ENCODE peak calls at places on chromosomes 1 and 21, in six cellular contexts. A, Y, V, F, T and R are unnamed samples.

GRCh38 chr1:237562247-237562823 is 328.4 kb downstream of the ZP4 start:
- DNase-seq in A (peak), Y (no peak), V (peak), F (peak), T (peak), R (no peak)

GRCh38 chr21:14438204-14438603 is 55.3 kb upstream of the HSPA13 start:
- DNase-seq in A (no peak), Y (no peak), V (no peak), F (no peak), T (no peak), R (no peak)

GRCh38 chr1:193937308-193937707 is 750.9 kb upstream of the B3GALT2 start:
- DNase-seq in A (no peak), Y (no peak), V (no peak), F (no peak), T (no peak), R (no peak)

GRCh38 chr1:8370928-8371327 is 53.0 kb downstream of the SLC45A1 start:
- DNase-seq in A (no peak), Y (no peak), V (no peak), F (no peak), T (no peak), R (no peak)

GRCh38 chr1:111968511-111968910 is 21.0 kb downstream of the KCND3 start:
- DNase-seq in A (no peak), Y (no peak), V (no peak), F (no peak), T (no peak), R (no peak)

GRCh38 chr1:29801003-29801402 is 564.7 kb downstream of the PTPRU start:
- DNase-seq in A (no peak), Y (no peak), V (no peak), F (no peak), T (no peak), R (no peak)

GRCh38 chr1:168484083-168484482 is 59.7 kb downstream of the XCL2 start:
- DNase-seq in A (no peak), Y (no peak), V (no peak), F (no peak), T (no peak), R (no peak)

GRCh38 chr1:58799650-58800049 is 15.8 kb upstream of the JUN start:
- DNase-seq in A (no peak), Y (no peak), V (no peak), F (no peak), T (no peak), R (no peak)

GRCh38 chr1:60828944-60829343 is 253.4 kb upstream of the NFIA start:
- DNase-seq in A (no peak), Y (no peak), V (no peak), F (peak), T (no peak), R (no peak)

GRCh38 chr1:103960045-103960444 is 210.3 kb downstream of the AMY1C start:
- DNase-seq in A (no peak), Y (no peak), V (no peak), F (no peak), T (no peak), R (no peak)

GRCh38 chr1:226100436-226101347 is 38.2 kb downstream of the H3-3A start:
- DNase-seq in A (no peak), Y (no peak), V (peak), F (no peak), T (peak), R (peak)

GRCh38 chr21:42234464-42235241 is 15.7 kb downstream of the ABCG1 start:
- DNase-seq in A (no peak), Y (no peak), V (peak), F (peak), T (peak), R (peak)

GRCh38 chr1:148263906-148264255 is 111.8 kb upstream of the NBPF11 start:
- DNase-seq in A (no peak), Y (no peak), V (no peak), F (no peak), T (no peak), R (no peak)

GRCh38 chr1:63674238-63674864 is 81.1 kb downstream of the PGM1 start:
- DNase-seq in A (no peak), Y (peak), V (no peak), F (peak), T (peak), R (no peak)

GRCh38 chr1:66752000-66752592 is at the start of gene DYNLT5:
- DNase-seq in A (no peak), Y (no peak), V (no peak), F (no peak), T (no peak), R (no peak)

GRCh38 chr1:207941664-207942063 is 30.7 kb upstream of the CD34 start:
- DNase-seq in A (no peak), Y (no peak), V (no peak), F (no peak), T (peak), R (no peak)

GRCh38 chr1:115222616-115223402 is 115.2 kb downstream of the NGF start:
- DNase-seq in A (no peak), Y (no peak), V (no peak), F (no peak), T (no peak), R (no peak)

GRCh38 chr1:12595839-12596821 is 21.9 kb downstream of the DHRS3 start:
- DNase-seq in A (no peak), Y (no peak), V (no peak), F (no peak), T (no peak), R (no peak)

DNA sequence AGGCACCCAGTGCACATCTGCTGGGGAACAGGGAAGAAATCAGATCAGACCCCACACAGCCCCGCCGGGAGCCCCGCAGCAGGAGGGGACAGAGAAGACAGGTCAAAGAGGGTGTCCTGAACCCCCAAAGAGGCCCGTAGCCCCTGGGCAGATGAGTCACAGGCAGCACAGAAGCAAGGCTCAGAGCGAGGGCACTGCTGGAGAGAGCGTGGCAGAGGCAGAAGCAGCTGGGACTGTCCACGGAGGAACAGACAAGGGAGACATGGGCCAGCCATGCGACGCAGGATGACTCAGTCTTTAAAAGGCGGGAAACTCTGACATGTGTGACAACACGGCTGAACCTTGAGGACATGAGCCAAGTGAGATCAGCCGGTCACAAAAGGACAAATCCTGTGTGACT is 14.5 kb upstream of the PRDM16 start:
- DNase-seq in A (no peak), Y (no peak), V (no peak), F (no peak), T (no peak), R (no peak)
- TF ChIP-seq TAF1 in A (no peak), Y (no peak), V (no peak), F (no peak), T (no peak), R (no peak)

GRCh38 chr21:44959376-44960091 is 19.7 kb downstream of the SLX9 start:
- DNase-seq in A (no peak), Y (no peak), V (no peak), F (no peak), T (no peak), R (no peak)

GRCh38 chr21:44957901-44958451 is 18.1 kb downstream of the SLX9 start:
- DNase-seq in A (no peak), Y (no peak), V (no peak), F (no peak), T (no peak), R (no peak)

GRCh38 chr21:44960141-44961092 is 20.6 kb downstream of the SLX9 start:
- DNase-seq in A (no peak), Y (no peak), V (no peak), F (no peak), T (no peak), R (no peak)

GRCh38 chr21:44957047-44957831 is 17.4 kb downstream of the SLX9 start:
- DNase-seq in A (no peak), Y (no peak), V (no peak), F (no peak), T (no peak), R (no peak)

GRCh38 chr21:44958471-44959191 is 18.8 kb downstream of the SLX9 start:
- DNase-seq in A (no peak), Y (no peak), V (no peak), F (no peak), T (no peak), R (no peak)
- TF ChIP-seq POLR2AphosphoS5 in A (no peak), Y (no peak), V (no peak), F (no peak), T (no peak), R (no peak)

GRCh38 chr1:32817159-32817814 is at the start of the genes S100PBP and YARS1:
- DNase-seq in A (peak), Y (peak), V (peak), F (peak), T (peak), R (peak)
- TF ChIP-seq POLR2A in A (peak), Y (no peak), V (peak), F (peak), T (peak), R (peak)

GRCh38 chr1:85325920-85326319 is 49.5 kb upstream of the BCL10 start:
- DNase-seq in A (no peak), Y (no peak), V (no peak), F (peak), T (no peak), R (no peak)

GRCh38 chr1:85326381-85326780 is 49.9 kb upstream of the BCL10 start:
- DNase-seq in A (no peak), Y (no peak), V (no peak), F (no peak), T (no peak), R (no peak)

GRCh38 chr1:85326851-85327250 is 50.4 kb upstream of the BCL10 start:
- DNase-seq in A (no peak), Y (no peak), V (no peak), F (no peak), T (no peak), R (no peak)

GRCh38 chr1:85328713-85329376 is 52.4 kb upstream of the BCL10 start:
- DNase-seq in A (no peak), Y (no peak), V (no peak), F (peak), T (no peak), R (no peak)

DNA sequence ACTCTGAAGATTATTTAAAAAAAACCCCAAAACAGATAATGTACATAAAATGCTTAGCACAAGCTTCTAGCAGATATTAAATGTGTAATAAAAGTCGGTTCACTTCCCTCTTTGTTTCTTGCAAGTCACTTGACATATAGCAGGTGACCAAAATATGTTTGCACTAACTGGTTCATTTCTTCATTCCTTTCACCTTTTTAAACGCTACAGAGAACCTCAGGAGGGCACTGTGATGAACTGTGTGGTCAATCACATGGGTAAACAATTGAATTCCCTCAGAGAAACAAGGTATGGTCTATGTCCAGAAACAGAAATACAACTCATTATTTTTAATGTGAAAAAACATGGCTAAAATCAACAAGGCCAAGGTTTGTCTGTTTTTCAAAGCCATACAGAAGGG is 51.3 kb upstream of the BCL10 start:
- DNase-seq in A (no peak), Y (no peak), V (no peak), F (peak), T (no peak), R (no peak)
- TF ChIP-seq TAF1 in A (no peak), Y (no peak), V (no peak), F (no peak), T (no peak), R (no peak)

GRCh38 chr1:220879090-220879508 is at the start of gene HLX:
- DNase-seq in A (no peak), Y (no peak), V (peak), F (no peak), T (peak), R (peak)
- TF ChIP-seq POLR2AphosphoS5 in A (no peak), Y (no peak), V (no peak), F (no peak), T (no peak), R (no peak)

GRCh38 chr1:153567621-153568366 is 2.1 kb upstream of the S100A2 start:
- DNase-seq in A (no peak), Y (no peak), V (no peak), F (peak), T (no peak), R (no peak)

GRCh38 chr1:153570874-153571273 is 5.2 kb upstream of the S100A2 start:
- DNase-seq in A (no peak), Y (no peak), V (no peak), F (no peak), T (no peak), R (no peak)

GRCh38 chr1:153569465-153569864 is 3.8 kb upstream of the S100A2 start:
- DNase-seq in A (no peak), Y (no peak), V (no peak), F (no peak), T (no peak), R (no peak)

GRCh38 chr1:153566414-153567371 is 1.0 kb upstream of the S100A2 start:
- DNase-seq in A (peak), Y (peak), V (peak), F (peak), T (peak), R (no peak)

GRCh38 chr1:153568367-153569099 is 2.9 kb upstream of the S100A2 start:
- DNase-seq in A (peak), Y (peak), V (peak), F (peak), T (peak), R (peak)
- TF ChIP-seq POLR2A in A (no peak), Y (peak), V (no peak), F (no peak), T (no peak), R (no peak)

GRCh38 chr1:45205910-45206721 is at the start of gene ZSWIM5:
- DNase-seq in A (no peak), Y (no peak), V (peak), F (peak), T (peak), R (peak)

GRCh38 chr1:45200435-45200834 is 6.0 kb downstream of the ZSWIM5 start:
- DNase-seq in A (no peak), Y (no peak), V (no peak), F (no peak), T (no peak), R (no peak)

GRCh38 chr1:45200906-45201500 is 5.4 kb downstream of the ZSWIM5 start:
- DNase-seq in A (no peak), Y (no peak), V (no peak), F (peak), T (no peak), R (no peak)

GRCh38 chr1:45206808-45207624 is 611 bp upstream of the ZSWIM5 start:
- DNase-seq in A (no peak), Y (no peak), V (no peak), F (no peak), T (no peak), R (no peak)

GRCh38 chr1:45205000-45205909 is 1.1 kb downstream of the ZSWIM5 start:
- DNase-seq in A (no peak), Y (no peak), V (no peak), F (peak), T (peak), R (no peak)
- TF ChIP-seq TAF1 in A (no peak), Y (no peak), V (no peak), F (no peak), T (no peak), R (no peak)

GRCh38 chr1:16134906-16135305 is 21.0 kb downstream of the EPHA2 start:
- DNase-seq in A (no peak), Y (no peak), V (no peak), F (no peak), T (no peak), R (no peak)
- TF ChIP-seq POLR2AphosphoS5 in A (no peak), Y (no peak), V (no peak), F (no peak), T (no peak), R (no peak)

GRCh38 chr1:33257388-33257758 is 1.1 kb downstream of the ZNF362 start:
- DNase-seq in A (no peak), Y (no peak), V (no peak), F (no peak), T (no peak), R (no peak)

GRCh38 chr1:33255347-33256311 is 663 bp upstream of the ZNF362 start:
- DNase-seq in A (peak), Y (peak), V (peak), F (peak), T (no peak), R (peak)

GRCh38 chr1:33257759-33258712 is 1.7 kb downstream of the ZNF362 start:
- DNase-seq in A (no peak), Y (no peak), V (no peak), F (peak), T (no peak), R (no peak)

GRCh38 chr1:33256335-33256700 is at the start of gene ZNF362:
- DNase-seq in A (no peak), Y (no peak), V (peak), F (no peak), T (peak), R (peak)

DNA sequence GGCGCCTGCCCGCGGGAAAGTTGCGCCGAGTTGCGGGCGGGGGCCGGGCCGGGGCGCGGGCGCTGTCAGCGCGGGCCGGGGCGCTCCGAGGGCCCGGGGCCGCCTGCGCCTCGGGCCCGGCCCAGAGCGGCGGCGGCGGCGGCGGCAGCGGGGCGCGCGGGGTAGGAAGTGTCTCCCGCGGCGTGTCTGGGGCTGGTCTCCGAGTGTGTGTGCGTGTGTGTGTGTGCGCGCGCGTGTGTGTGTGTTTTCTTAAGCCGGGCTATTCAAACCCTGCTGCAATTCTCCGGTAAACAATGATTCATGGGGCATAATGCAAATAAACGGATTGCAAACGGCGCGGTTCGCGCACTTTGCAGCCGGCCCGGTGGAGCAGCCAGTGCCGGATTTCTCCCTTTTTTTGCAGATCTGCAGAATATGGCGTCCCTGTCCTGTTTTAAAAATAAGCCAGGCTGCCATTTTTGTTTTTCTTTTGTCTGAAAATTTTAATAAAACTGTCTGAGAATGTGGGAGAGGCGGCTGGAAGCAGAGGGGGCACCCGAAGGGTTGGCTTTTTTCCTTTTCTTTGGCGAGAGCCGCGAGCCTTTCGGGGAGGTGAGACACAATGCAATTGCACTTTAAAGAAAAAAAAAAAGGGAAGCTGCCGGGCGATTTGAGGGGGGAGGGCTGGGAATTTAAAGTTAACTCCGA is 552 bp downstream of the ZNF362 start:
- DNase-seq in A (no peak), Y (no peak), V (peak), F (peak), T (no peak), R (peak)
- TF ChIP-seq POLR2A in A (no peak), Y (no peak), V (no peak), F (peak), T (no peak), R (peak)